ENCODE peak calls at places on chromosomes 16 and 17, in seven cellular contexts. D is NCI-H146; H is heart left ventricle; V is H54; J is caudate nucleus; N is stimulated activated CD4-positive, alpha-beta T cell treated with anti-CD3 and anti-CD28 coated beads, TNF-alpha, amount 100 ng/mL, for 48 hours; Q is lower lobe of right lung. L is an unnamed sample.

GRCh38 chr16:86411878-86412277 is 98.4 kb upstream of the FOXF1 start:
- DNase-seq in D (no peak), H (no peak), V (no peak), J (no peak), N (no peak), Q (no peak), L (no peak)

GRCh38 chr17:73071387-73071999 is 21.0 kb downstream of the SLC39A11 start:
- DNase-seq in D (no peak), H (no peak), V (no peak), J (no peak), N (no peak), Q (no peak), L (no peak)

GRCh38 chr17:57986841-57987581 is 1.0 kb downstream of the VEZF1 start:
- DNase-seq in D (peak), H (peak), V (no peak), J (no peak), N (no peak), Q (peak), L (no peak)

GRCh38 chr17:38552343-38552742 is 53.4 kb downstream of the SRCIN1 start:
- DNase-seq in D (no peak), H (no peak), V (no peak), J (no peak), N (no peak), Q (no peak), L (no peak)

GRCh38 chr17:28982191-28982793 is 23.5 kb downstream of the SEZ6 start:
- DNase-seq in D (no peak), H (peak), V (no peak), J (no peak), N (no peak), Q (no peak), L (peak)

GRCh38 chr17:48541574-48542113 is 3.3 kb downstream of the HOXB2 start:
- DNase-seq in D (peak), H (peak), V (no peak), J (no peak), N (no peak), Q (no peak), L (no peak)

GRCh38 chr16:79647586-79647985 is 47.0 kb upstream of the MAF start:
- DNase-seq in D (no peak), H (no peak), V (no peak), J (no peak), N (no peak), Q (no peak), L (no peak)

GRCh38 chr17:68762911-68763310 is 161.7 kb upstream of the FAM20A start:
- DNase-seq in D (no peak), H (no peak), V (no peak), J (no peak), N (no peak), Q (no peak), L (no peak)

GRCh38 chr16:75377971-75378386 is 55.3 kb downstream of the CFDP1 start:
- DNase-seq in D (no peak), H (no peak), V (peak), J (no peak), N (no peak), Q (no peak), L (peak)

GRCh38 chr17:7703584-7704574 is 1.1 kb upstream of the EFNB3 start:
- DNase-seq in D (peak), H (peak), V (no peak), J (no peak), N (no peak), Q (peak), L (no peak)

GRCh38 chr16:11032000-11032921 is 87.9 kb downstream of the CLEC16A start:
- DNase-seq in D (no peak), H (no peak), V (no peak), J (no peak), N (no peak), Q (no peak), L (no peak)

GRCh38 chr16:55480228-55480655 is 1.2 kb downstream of the MMP2 start:
- DNase-seq in D (no peak), H (peak), V (no peak), J (no peak), N (no peak), Q (peak), L (peak)

GRCh38 chr16:73122604-73123386 is 74.9 kb upstream of the ZFHX3 start:
- DNase-seq in D (no peak), H (peak), V (no peak), J (no peak), N (no peak), Q (peak), L (no peak)

GRCh38 chr17:62109378-62109902 is 44.4 kb upstream of the MED13 start:
- DNase-seq in D (peak), H (no peak), V (peak), J (no peak), N (peak), Q (peak), L (no peak)

GRCh38 chr17:12620200-12620720 is 45.4 kb upstream of the MYOCD start:
- DNase-seq in D (no peak), H (no peak), V (no peak), J (no peak), N (no peak), Q (no peak), L (no peak)

GRCh38 chr16:50861926-50862325 is 120.0 kb downstream of the CYLD start:
- DNase-seq in D (no peak), H (no peak), V (peak), J (no peak), N (no peak), Q (no peak), L (no peak)

GRCh38 chr16:89536886-89537548 is 23.5 kb upstream of the RPL13 start:
- DNase-seq in D (no peak), H (no peak), V (no peak), J (no peak), N (no peak), Q (no peak), L (no peak)

GRCh38 chr16:47643610-47644009 is 182.5 kb downstream of the PHKB start:
- DNase-seq in D (no peak), H (no peak), V (no peak), J (no peak), N (no peak), Q (no peak), L (no peak)

GRCh38 chr16:86828653-86829052 is 250.3 kb downstream of the FOXL1 start:
- DNase-seq in D (no peak), H (no peak), V (no peak), J (no peak), N (no peak), Q (no peak), L (no peak)

GRCh38 chr17:66526827-66527226 is 224.4 kb downstream of the PRKCA start:
- DNase-seq in D (no peak), H (no peak), V (no peak), J (no peak), N (no peak), Q (no peak), L (no peak)

GRCh38 chr17:64320613-64321553 is 57.8 kb upstream of the TEX2 start:
- DNase-seq in D (peak), H (peak), V (peak), J (no peak), N (peak), Q (peak), L (no peak)

GRCh38 chr17:3512512-3513171 is 36.8 kb downstream of the ASPA start:
- DNase-seq in D (no peak), H (peak), V (no peak), J (peak), N (no peak), Q (no peak), L (no peak)

GRCh38 chr17:41347872-41348760 is 2.5 kb downstream of the KRT33A start:
- DNase-seq in D (no peak), H (no peak), V (no peak), J (no peak), N (no peak), Q (no peak), L (no peak)